ENCODE peak calls at places on chromosomes 16 and 17, in eight cellular contexts. B is AG10803; T is AG04450; U is testis; H is CD8-positive, alpha-beta T cell; W is fibroblast of the aortic adventitia; I is lung; D is neural progenitor cell. L is an unnamed sample.
A peak's percentile ranks its signal among the peaks of the same experiment; 100 is the strongest.

GRCh38 chr17:59004338-59005111 is 102.2 kb downstream of the TRIM37 start:
- DNase-seq in W (peak; percentile 76), D (peak; percentile 67), B (peak; percentile 54), H (peak; percentile 52), I (peak; percentile 50), T (no peak), U (peak; percentile 83), L (peak; percentile 72)

GRCh38 chr17:8222630-8223355 is 12.4 kb upstream of the AURKB start:
- DNase-seq in W (peak; percentile 97), D (peak; percentile 92), B (peak; percentile 96), T (peak; percentile 93), U (peak; percentile 94), I (peak; percentile 94), H (peak; percentile 82), L (peak; percentile 91)

GRCh38 chr17:81412490-81413093 is 17.3 kb downstream of the BAHCC1 start:
- DNase-seq in I (no peak), T (no peak), B (no peak), U (no peak), W (no peak), H (no peak), D (no peak), L (peak; percentile 56)

GRCh38 chr16:46857261-46857962 is 26.4 kb upstream of the C16orf87 start:
- DNase-seq in U (peak; percentile 23), I (no peak), H (no peak), W (peak; percentile 61), D (peak; percentile 8), B (peak; percentile 62), T (peak; percentile 47), L (no peak)

GRCh38 chr17:64459284-64459747 is 10.4 kb downstream of the MILR1 start:
- DNase-seq in D (no peak), H (no peak), I (no peak), T (no peak), W (peak; percentile 51), U (no peak), B (peak; percentile 45), L (no peak)

GRCh38 chr16:1520461-1520860 is 13.0 kb upstream of the TMEM204 start:
- DNase-seq in T (no peak), H (no peak), I (no peak), D (no peak), B (no peak), W (no peak), U (no peak), L (no peak)

GRCh38 chr16:1790611-1791255 is 2.8 kb downstream of the IGFALS start:
- DNase-seq in D (no peak), H (no peak), W (no peak), B (no peak), I (no peak), T (no peak), U (no peak), L (no peak)

GRCh38 chr17:71180801-71181385 is 939.9 kb upstream of the SOX9 start:
- DNase-seq in H (no peak), U (no peak), T (peak; percentile 6), D (no peak), I (no peak), W (no peak), B (peak; percentile 81), L (no peak)

GRCh38 chr17:76561332-76561731 is 21.5 kb downstream of the PRCD start:
- DNase-seq in H (no peak), B (no peak), I (no peak), W (no peak), D (no peak), U (no peak), T (no peak), L (no peak)

GRCh38 chr17:44353656-44354331 is 8.7 kb downstream of the GRN start:
- DNase-seq in D (peak; percentile 81), I (no peak), B (no peak), U (peak; percentile 61), T (no peak), H (no peak), W (no peak), L (peak; percentile 25)

GRCh38 chr17:35141681-35142466 is at the start of gene NLE1:
- DNase-seq in W (peak; percentile 78), U (peak; percentile 90), I (peak; percentile 82), B (peak; percentile 83), H (peak; percentile 82), D (peak; percentile 88), T (peak; percentile 44), L (peak; percentile 90)

GRCh38 chr16:67930191-67930590 is 1.5 kb downstream of the CTRL start:
- DNase-seq in H (no peak), T (no peak), B (no peak), I (no peak), D (no peak), U (no peak), W (no peak), L (no peak)

DNA sequence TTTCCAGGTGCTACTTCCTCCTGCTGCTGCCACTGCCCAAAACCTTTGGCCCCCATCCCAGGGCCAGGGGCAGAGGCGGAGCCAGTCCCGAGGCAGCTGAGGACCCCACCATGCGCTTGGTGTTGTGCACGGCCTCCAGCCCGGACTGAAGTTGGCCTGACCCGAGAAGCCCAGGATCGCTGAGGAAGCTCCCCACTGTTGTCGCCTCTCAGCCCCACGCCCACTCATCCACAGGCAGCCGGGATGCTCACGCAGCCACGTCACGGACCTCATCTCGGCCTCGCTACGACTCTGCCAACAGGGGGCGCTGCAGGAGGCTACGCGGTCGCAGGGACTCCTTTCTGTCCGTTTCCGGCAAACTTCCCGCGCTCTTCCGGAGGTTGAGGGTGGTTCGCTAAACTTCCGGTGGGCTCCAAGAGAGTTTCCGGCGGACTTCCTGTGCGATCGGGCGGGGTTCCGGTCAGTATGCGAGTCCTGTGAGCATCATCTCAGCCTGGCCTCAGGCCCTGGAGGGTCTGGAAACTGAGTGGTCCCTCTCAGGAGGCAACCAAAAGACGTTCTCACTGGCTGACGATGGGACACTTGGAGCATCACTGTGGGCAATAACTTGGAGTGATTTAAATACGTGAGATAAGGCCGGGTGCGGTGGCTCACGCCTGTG is 12.4 kb downstream of the ZG16B start:
- DNase-seq in T (no peak), B (no peak), W (peak; percentile 10), U (peak; percentile 85), I (peak; percentile 61), H (peak; percentile 36), D (peak; percentile 69), L (peak; percentile 41)
- H3K4me3 ChIP-seq in T (no peak overlapping the region), B (peak overlapping the region; percentile 22), W (no peak overlapping the region), U (peak overlapping the region; percentile 34), I (no peak overlapping the region), H (peak overlapping the region; percentile 57), D (no peak overlapping the region), L (peak overlapping the region; percentile 51)

GRCh38 chr17:39225308-39225973 is at the start of gene STAC2:
- DNase-seq in H (no peak), I (no peak), B (no peak), W (no peak), D (no peak), U (no peak), T (no peak), L (no peak)

GRCh38 chr17:39222866-39223834 is 2.6 kb downstream of the STAC2 start:
- DNase-seq in H (no peak), D (no peak), B (no peak), W (no peak), I (no peak), U (no peak), T (no peak), L (no peak)

GRCh38 chr17:39225974-39226683 is 384 bp upstream of the STAC2 start:
- DNase-seq in I (no peak), H (peak; percentile 22), U (peak; percentile 58), D (peak; percentile 98), T (no peak), B (no peak), W (peak; percentile 40), L (no peak)

GRCh38 chr17:39224778-39225307 is 902 bp downstream of the STAC2 start:
- DNase-seq in B (no peak), I (no peak), W (no peak), H (no peak), T (no peak), D (peak; percentile 49), U (no peak), L (no peak)

DNA sequence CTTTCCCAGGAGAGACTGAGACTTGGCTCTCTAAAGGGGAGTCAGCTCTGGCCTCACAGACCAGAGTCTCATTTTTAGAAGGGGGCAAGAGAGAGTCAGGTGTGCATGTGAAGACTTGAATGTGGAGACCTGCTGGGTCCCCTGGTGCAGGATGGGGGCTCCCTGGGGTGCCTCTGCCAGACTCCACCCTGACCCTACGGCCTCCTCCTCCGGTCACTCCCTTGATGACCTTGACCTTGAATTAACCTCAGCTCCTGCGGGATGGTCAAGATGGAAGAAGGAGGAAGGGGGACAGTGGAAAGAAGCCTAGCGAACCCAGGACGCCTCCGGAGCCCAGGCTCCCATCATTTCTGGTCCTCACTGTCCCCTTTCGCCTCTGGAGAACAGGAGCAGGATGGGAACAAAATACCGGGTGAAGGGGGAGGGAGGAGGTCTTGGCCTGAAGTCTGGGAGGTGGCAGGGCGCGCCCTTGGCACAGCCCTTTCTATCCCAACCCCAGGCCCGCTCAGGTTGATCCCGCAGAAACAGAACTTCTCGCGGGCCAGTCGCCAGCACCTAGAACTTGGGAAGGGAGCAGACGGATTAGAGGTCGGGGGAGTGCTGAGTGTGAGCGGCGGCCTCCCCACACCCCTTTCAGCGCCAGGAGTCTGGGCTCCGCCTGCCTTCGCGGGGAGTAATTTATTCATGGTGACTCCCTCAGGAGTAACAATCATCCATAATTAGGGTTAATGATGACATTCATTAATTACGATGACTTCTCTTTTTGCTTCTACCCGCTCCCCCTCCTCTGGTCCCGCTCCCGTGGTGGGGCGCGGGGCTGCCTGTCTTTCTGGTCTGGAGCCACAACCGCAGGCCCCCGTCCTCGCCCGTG is 1.6 kb downstream of the STAC2 start:
- DNase-seq in I (no peak), T (no peak), U (no peak), H (no peak), D (no peak), W (no peak), B (no peak), L (no peak)
- H3K4me3 ChIP-seq in I (no peak overlapping the region), T (no peak overlapping the region), U (no peak overlapping the region), H (peak overlapping the region; percentile 43), D (peak overlapping the region; percentile 46), W (no peak overlapping the region), B (no peak overlapping the region), L (no peak overlapping the region)

GRCh38 chr16:71540-72341 is 690 bp downstream of the RHBDF1 start:
- DNase-seq in W (peak; percentile 68), D (peak; percentile 79), U (peak; percentile 80), T (no peak), I (peak; percentile 75), B (peak; percentile 77), H (no peak), L (no peak)
- H3K4me3 ChIP-seq in W (peak overlapping the region; percentile 68), D (peak overlapping the region; percentile 60), U (peak overlapping the region; percentile 65), T (peak overlapping the region; percentile 89), I (peak overlapping the region; percentile 69), B (peak overlapping the region; percentile 84), H (no peak overlapping the region), L (no peak overlapping the region)

DNA sequence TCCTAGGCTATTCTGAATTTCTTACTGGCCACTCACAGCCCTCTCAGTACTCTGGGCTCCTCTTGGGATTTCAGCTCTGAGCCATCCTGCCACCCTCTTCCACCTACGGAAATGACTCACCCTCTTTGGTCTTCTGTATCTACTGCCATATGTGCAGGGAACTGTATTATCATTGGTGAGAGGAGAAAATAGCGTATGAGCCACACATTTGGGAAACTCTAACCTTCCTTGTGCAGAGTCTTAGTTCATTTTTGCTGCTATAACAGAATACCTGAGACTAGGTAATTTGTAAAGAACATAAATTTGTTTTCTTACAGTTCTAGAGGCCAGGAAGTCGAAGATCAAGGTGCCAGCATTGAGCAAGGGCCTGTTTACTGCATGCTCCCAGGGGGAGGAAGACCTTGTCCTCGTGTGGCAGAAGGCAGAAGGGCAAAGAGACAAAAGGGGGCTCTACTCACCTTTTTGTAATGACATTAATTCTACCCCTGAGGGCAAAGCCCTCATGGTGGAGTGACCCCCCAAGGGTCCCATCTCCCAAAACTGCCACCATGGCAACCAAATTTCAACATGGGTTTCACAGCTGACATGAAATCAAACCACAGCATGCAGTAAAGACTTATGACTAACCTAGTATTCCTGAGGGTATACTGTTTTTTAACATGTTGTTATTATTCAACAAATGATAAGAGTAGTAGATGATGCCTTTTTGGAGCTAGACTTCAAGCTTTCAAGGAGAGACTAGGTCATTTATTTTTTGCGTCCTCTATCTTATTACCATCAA is 191.8 kb downstream of the PRKCA start:
- DNase-seq in T (peak; percentile 60), W (peak; percentile 89), I (no peak), U (no peak), H (no peak), B (peak; percentile 92), D (no peak), L (no peak)
- H3K4me3 ChIP-seq in T (no peak overlapping the region), W (no peak overlapping the region), I (no peak overlapping the region), U (no peak overlapping the region), H (no peak overlapping the region), B (no peak overlapping the region), D (no peak overlapping the region), L (no peak overlapping the region)